ENCODE peak calls at places on chromosomes 5 and 9, in ten cellular contexts. L is stimulated activated CD4-positive, alpha-beta T cell treated with anti-CD3 and anti-CD28 coated beads, Interleukin-2, amount 100 ng/mL, for 48 hours; A is stimulated activated CD8-positive, alpha-beta memory T cell treated with anti-CD3 and anti-CD28 coated beads, Interleukin-15, amount 100 ng/mL, for 4 hours; Z is aorta; T is dorsolateral prefrontal cortex; N is effector memory CD8-positive, alpha-beta T cell; P is anterior cingulate cortex; M is posterior cingulate gyrus; G is dermis blood vessel endothelial cell; R is activated CD4-positive, alpha-beta T cell treated with anti-CD3 and anti-CD28 coated beads, Interleukin-2, amount 50 U/mL, for 1 hour. J is an unnamed sample.

GRCh38 chr9:125486576-125486975 is 220.4 kb downstream of the MAPKAP1 start:
- DNase-seq in N (no peak), T (no peak), R (no peak), A (no peak), P (no peak), M (no peak), Z (no peak), G (no peak), L (no peak), J (peak)

GRCh38 chr9:20255052-20255451 is 367.2 kb downstream of the MLLT3 start:
- DNase-seq in N (no peak), P (no peak), A (no peak), L (no peak), M (no peak), T (no peak), Z (no peak), G (no peak), R (no peak), J (no peak)

GRCh38 chr9:128787583-128788156 is 617 bp downstream of the TBC1D13 start:
- DNase-seq in P (no peak), Z (no peak), T (no peak), A (no peak), N (no peak), R (no peak), L (no peak), M (no peak), G (peak), J (no peak)

GRCh38 chr9:137789295-137789895 is 88.2 kb upstream of the CACNA1B start:
- DNase-seq in L (no peak), G (no peak), P (no peak), M (no peak), T (no peak), R (no peak), A (no peak), Z (no peak), N (no peak), J (no peak)

GRCh38 chr9:136403915-136404800 is 4.2 kb upstream of the SNAPC4 start:
- DNase-seq in T (no peak), G (no peak), N (peak), R (no peak), L (peak), M (no peak), A (no peak), P (no peak), Z (no peak), J (no peak)

GRCh38 chr5:179858241-179858585 is 404 bp downstream of the MRNIP start:
- DNase-seq in P (no peak), Z (no peak), N (no peak), A (no peak), T (no peak), G (peak), L (no peak), M (no peak), R (peak), J (no peak)

GRCh38 chr5:871596-872298 is 20.9 kb downstream of the BRD9 start:
- DNase-seq in G (no peak), A (no peak), Z (no peak), N (no peak), P (no peak), M (no peak), R (no peak), L (no peak), T (no peak), J (no peak)

GRCh38 chr5:134005415-134006118 is 792 bp upstream of the VDAC1 start:
- DNase-seq in A (peak), L (no peak), R (no peak), T (no peak), Z (peak), P (peak), G (no peak), M (no peak), N (no peak), J (peak)

GRCh38 chr5:137147346-137147745 is 351.8 kb downstream of the SPOCK1 start:
- DNase-seq in M (no peak), Z (no peak), L (no peak), R (no peak), N (no peak), P (no peak), T (no peak), G (no peak), A (no peak), J (no peak)

GRCh38 chr5:97231025-97231636 is 48.1 kb upstream of the RIOK2 start:
- DNase-seq in P (no peak), R (no peak), L (peak), Z (no peak), A (no peak), T (no peak), N (peak), M (peak), G (peak), J (peak)

GRCh38 chr5:101687630-101688029 is 608.5 kb downstream of the SLCO4C1 start:
- DNase-seq in N (no peak), A (no peak), M (no peak), R (no peak), P (no peak), G (no peak), Z (no peak), T (no peak), L (no peak), J (no peak)

GRCh38 chr5:97906135-97906534 is 723.1 kb upstream of the RIOK2 start:
- DNase-seq in A (no peak), T (no peak), R (no peak), Z (no peak), N (no peak), L (no peak), G (no peak), M (no peak), P (no peak), J (no peak)

GRCh38 chr5:141742866-141743651 is 61.0 kb upstream of the ARAP3 start:
- DNase-seq in M (no peak), G (peak), P (no peak), N (no peak), R (no peak), A (no peak), T (no peak), L (no peak), Z (no peak), J (no peak)

GRCh38 chr9:87194471-87194870 is 247.2 kb upstream of the GAS1 start:
- DNase-seq in P (no peak), R (no peak), T (no peak), A (no peak), N (no peak), L (no peak), M (no peak), Z (no peak), G (no peak), J (peak)

GRCh38 chr5:135425641-135426040 is 21.5 kb downstream of the DCANP1 start:
- DNase-seq in Z (no peak), M (no peak), N (no peak), T (no peak), A (no peak), R (no peak), P (no peak), G (no peak), L (no peak), J (no peak)

GRCh38 chr9:129008986-129009583 is 19.0 kb downstream of the SH3GLB2 start:
- DNase-seq in Z (no peak), M (no peak), G (no peak), P (no peak), N (no peak), T (no peak), L (no peak), R (no peak), A (no peak), J (no peak)

GRCh38 chr5:106254784-106255183 is 1416.0 kb downstream of the EFNA5 start:
- DNase-seq in N (no peak), R (no peak), T (no peak), L (no peak), M (no peak), G (no peak), A (no peak), Z (no peak), P (no peak), J (no peak)

GRCh38 chr5:5494489-5495402 is 72.3 kb downstream of the ICE1 start:
- DNase-seq in R (peak), P (peak), Z (peak), A (peak), G (peak), N (peak), T (peak), M (peak), L (peak), J (peak)

GRCh38 chr5:127428748-127429147 is 88.7 kb upstream of the PRRC1 start:
- DNase-seq in M (no peak), T (no peak), Z (no peak), L (no peak), G (no peak), P (peak), N (no peak), A (no peak), R (no peak), J (no peak)

GRCh38 chr9:16813838-16814237 is 56.6 kb downstream of the BNC2 start:
- DNase-seq in N (no peak), L (no peak), R (no peak), A (no peak), M (no peak), G (no peak), P (no peak), T (no peak), Z (no peak), J (no peak)

GRCh38 chr5:143968071-143968878 is 156.3 kb downstream of the HMHB1 start:
- DNase-seq in T (no peak), N (no peak), P (no peak), L (no peak), M (no peak), G (peak), A (no peak), Z (no peak), R (no peak), J (peak)

GRCh38 chr5:66454186-66455078 is 141.8 kb upstream of the MAST4 start:
- DNase-seq in L (no peak), N (no peak), G (peak), A (no peak), P (no peak), Z (no peak), T (no peak), M (no peak), R (no peak), J (no peak)

GRCh38 chr9:20558609-20559016 is 63.7 kb downstream of the MLLT3 start:
- DNase-seq in A (no peak), G (peak), P (no peak), R (no peak), M (no peak), L (peak), N (no peak), T (no peak), Z (no peak), J (peak)

GRCh38 chr5:146894763-146895521 is 16.4 kb upstream of the PPP2R2B start:
- DNase-seq in N (no peak), A (no peak), P (no peak), G (no peak), Z (no peak), T (no peak), R (no peak), M (no peak), L (no peak), J (no peak)

GRCh38 chr5:36172593-36172992 is 20.7 kb downstream of the SKP2 start:
- DNase-seq in N (no peak), G (no peak), R (no peak), T (no peak), L (no peak), Z (no peak), M (no peak), A (no peak), P (no peak), J (no peak)

GRCh38 chr5:149333711-149334443 is 11.4 kb upstream of the GRPEL2 start:
- DNase-seq in L (no peak), T (no peak), N (no peak), R (no peak), G (peak), P (no peak), M (no peak), A (no peak), Z (no peak), J (peak)

GRCh38 chr9:76756273-76756650 is 8.0 kb upstream of the PCA3 start:
- DNase-seq in R (no peak), T (peak), L (no peak), P (peak), N (no peak), Z (peak), A (no peak), M (peak), G (no peak), J (peak)

GRCh38 chr9:127105805-127106492 is 16.5 kb downstream of the ANGPTL2 start:
- DNase-seq in Z (no peak), R (no peak), L (no peak), G (no peak), P (no peak), A (no peak), M (no peak), N (no peak), T (no peak), J (peak)

GRCh38 chr5:72465601-72466563 is 41.3 kb downstream of the ZNF366 start:
- DNase-seq in M (no peak), P (no peak), R (no peak), N (no peak), L (no peak), T (no peak), G (no peak), A (no peak), Z (no peak), J (no peak)

GRCh38 chr5:140800816-140801493 is at the start of gene PCDHA3:
- DNase-seq in Z (no peak), T (no peak), P (no peak), N (no peak), L (no peak), M (peak), R (no peak), G (peak), A (no peak), J (no peak)

GRCh38 chr5:56088967-56089829 is 94.4 kb upstream of the IL6ST start:
- DNase-seq in R (no peak), A (no peak), G (no peak), N (no peak), T (no peak), Z (no peak), L (peak), M (no peak), P (no peak), J (peak)

GRCh38 chr9:137428841-137429545 is 5.8 kb downstream of the NOXA1 start:
- DNase-seq in R (no peak), L (no peak), P (no peak), N (no peak), T (no peak), A (no peak), M (no peak), G (no peak), Z (peak), J (no peak)

GRCh38 chr9:135811796-135812195 is 95.5 kb downstream of the CAMSAP1 start:
- DNase-seq in P (no peak), L (no peak), M (peak), Z (no peak), N (no peak), G (no peak), T (peak), R (no peak), A (no peak), J (no peak)